ENCODE peak calls at places on chromosome 16, in nine cellular contexts. One of them, this sample, is unnamed.

GRCh38 chr16:28998837-28999236 is 14.0 kb downstream of the LAT start:
- DNase-seq in small intestine: no peak
- DNase-seq in RWPE1: no peak
- DNase-seq in lung: no peak
- DNase-seq in heart left ventricle: no peak
- DNase-seq in cardiac muscle cell: no peak
- DNase-seq in sigmoid colon: no peak
- DNase-seq in tibial artery: no peak
- DNase-seq in CD8-positive, alpha-beta memory T cell: no peak
- DNase-seq in this sample: no peak

GRCh38 chr16:17474037-17474436 is 3.3 kb upstream of the XYLT1 start:
- DNase-seq in lung: no peak
- DNase-seq in small intestine: no peak
- DNase-seq in cardiac muscle cell: no peak
- DNase-seq in sigmoid colon: no peak
- DNase-seq in heart left ventricle: no peak
- DNase-seq in CD8-positive, alpha-beta memory T cell: no peak
- DNase-seq in RWPE1: no peak
- DNase-seq in tibial artery: no peak
- DNase-seq in this sample: no peak

GRCh38 chr16:89448656-89449055 is 41.7 kb downstream of the ANKRD11 start:
- DNase-seq in cardiac muscle cell: no peak
- DNase-seq in CD8-positive, alpha-beta memory T cell: no peak
- DNase-seq in small intestine: peak; percentile 79
- DNase-seq in tibial artery: no peak
- DNase-seq in heart left ventricle: no peak
- DNase-seq in sigmoid colon: no peak
- DNase-seq in lung: peak; percentile 60
- DNase-seq in RWPE1: no peak
- DNase-seq in this sample: no peak

GRCh38 chr16:9859706-9860105 is 322.5 kb downstream of the GRIN2A start:
- DNase-seq in small intestine: no peak
- DNase-seq in tibial artery: no peak
- DNase-seq in sigmoid colon: no peak
- DNase-seq in RWPE1: no peak
- DNase-seq in heart left ventricle: no peak
- DNase-seq in CD8-positive, alpha-beta memory T cell: no peak
- DNase-seq in cardiac muscle cell: no peak
- DNase-seq in lung: no peak
- DNase-seq in this sample: no peak

GRCh38 chr16:55502801-55503366 is 6.0 kb upstream of the LPCAT2 start:
- DNase-seq in CD8-positive, alpha-beta memory T cell: no peak
- DNase-seq in RWPE1: peak; percentile 34
- DNase-seq in sigmoid colon: peak; percentile 95
- DNase-seq in heart left ventricle: peak; percentile 91
- DNase-seq in lung: peak; percentile 79
- DNase-seq in small intestine: peak; percentile 96
- DNase-seq in tibial artery: peak; percentile 92
- DNase-seq in cardiac muscle cell: peak; percentile 98
- DNase-seq in this sample: no peak

GRCh38 chr16:82672676-82673075 is 45.9 kb downstream of the CDH13 start:
- DNase-seq in cardiac muscle cell: no peak
- DNase-seq in lung: no peak
- DNase-seq in heart left ventricle: no peak
- DNase-seq in small intestine: no peak
- DNase-seq in sigmoid colon: no peak
- DNase-seq in tibial artery: no peak
- DNase-seq in CD8-positive, alpha-beta memory T cell: no peak
- DNase-seq in RWPE1: no peak
- DNase-seq in this sample: no peak

GRCh38 chr16:74297296-74297665 is 667 bp downstream of the PSMD7 start:
- DNase-seq in heart left ventricle: no peak
- DNase-seq in lung: no peak
- DNase-seq in CD8-positive, alpha-beta memory T cell: peak; percentile 23
- DNase-seq in RWPE1: peak; percentile 36
- DNase-seq in small intestine: peak; percentile 7
- DNase-seq in tibial artery: no peak
- DNase-seq in sigmoid colon: no peak
- DNase-seq in cardiac muscle cell: peak; percentile 20
- DNase-seq in this sample: no peak

GRCh38 chr16:89089142-89089541 is 4.5 kb upstream of the ACSF3 start:
- DNase-seq in lung: no peak
- DNase-seq in CD8-positive, alpha-beta memory T cell: no peak
- DNase-seq in RWPE1: no peak
- DNase-seq in small intestine: no peak
- DNase-seq in cardiac muscle cell: no peak
- DNase-seq in tibial artery: no peak
- DNase-seq in sigmoid colon: no peak
- DNase-seq in heart left ventricle: peak; percentile 28
- DNase-seq in this sample: no peak

GRCh38 chr16:17314148-17314547 is 156.6 kb downstream of the XYLT1 start:
- DNase-seq in RWPE1: no peak
- DNase-seq in tibial artery: no peak
- DNase-seq in cardiac muscle cell: no peak
- DNase-seq in CD8-positive, alpha-beta memory T cell: no peak
- DNase-seq in heart left ventricle: no peak
- DNase-seq in sigmoid colon: no peak
- DNase-seq in lung: no peak
- DNase-seq in small intestine: no peak
- DNase-seq in this sample: no peak

DNA sequence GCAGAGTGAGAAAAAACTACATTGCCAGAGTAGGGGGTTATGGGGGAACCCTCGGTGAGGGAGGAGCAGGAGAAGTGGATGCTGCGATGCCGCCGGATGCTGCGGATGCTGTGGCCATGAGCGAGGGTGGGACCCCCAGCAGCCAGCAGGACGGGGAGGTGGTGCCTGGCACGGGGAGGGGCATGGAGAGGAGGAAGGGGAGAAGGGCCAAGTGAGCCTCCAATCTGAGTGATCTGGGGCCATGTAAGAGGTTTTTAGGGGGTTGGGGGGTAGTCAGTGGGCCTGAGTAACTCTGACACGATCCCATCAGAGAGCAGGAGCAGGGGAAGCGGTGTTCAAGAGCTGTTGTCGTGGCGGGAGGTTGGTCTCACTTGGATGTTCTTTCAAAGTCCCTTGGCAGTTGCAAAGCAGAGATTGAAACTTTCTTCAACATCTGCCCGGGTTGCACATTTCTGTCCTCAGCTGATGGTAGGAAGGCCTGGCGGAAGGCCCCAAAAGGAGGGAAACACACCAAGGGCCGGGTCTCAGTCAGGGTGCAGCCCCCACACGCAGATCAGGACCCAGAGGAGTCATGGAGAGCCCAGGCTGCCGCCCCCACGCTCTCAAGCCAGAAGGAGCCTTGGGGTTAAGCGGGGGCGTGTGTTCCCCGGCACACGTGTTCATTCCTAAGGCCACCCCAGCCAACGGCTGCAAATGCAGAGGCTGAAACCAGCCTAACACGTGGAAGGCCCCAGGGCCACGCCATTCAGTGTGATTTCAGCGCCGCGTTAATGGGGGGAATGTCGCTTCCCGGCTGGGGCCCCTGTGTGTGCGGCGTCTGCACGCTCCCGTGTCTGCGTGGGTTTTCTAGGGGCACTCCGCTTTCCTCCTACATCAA is 81.7 kb downstream of the ZDHHC7 start:
- DNase-seq in RWPE1: no peak
- DNase-seq in cardiac muscle cell: peak; percentile 34
- DNase-seq in small intestine: no peak
- DNase-seq in heart left ventricle: no peak
- DNase-seq in CD8-positive, alpha-beta memory T cell: no peak
- DNase-seq in sigmoid colon: peak; percentile 65
- DNase-seq in lung: no peak
- DNase-seq in tibial artery: no peak
- DNase-seq in this sample: no peak
- H3K27ac ChIP-seq in RWPE1: peak overlapping the region; percentile 6
- H3K27ac ChIP-seq in cardiac muscle cell: no peak overlapping the region
- H3K27ac ChIP-seq in small intestine: no peak overlapping the region
- H3K27ac ChIP-seq in heart left ventricle: no peak overlapping the region
- H3K27ac ChIP-seq in CD8-positive, alpha-beta memory T cell: no peak overlapping the region
- H3K27ac ChIP-seq in sigmoid colon: peak overlapping the region; percentile 50
- H3K27ac ChIP-seq in lung: no peak overlapping the region
- H3K27ac ChIP-seq in tibial artery: no peak overlapping the region
- H3K27ac ChIP-seq in this sample: no peak overlapping the region

DNA sequence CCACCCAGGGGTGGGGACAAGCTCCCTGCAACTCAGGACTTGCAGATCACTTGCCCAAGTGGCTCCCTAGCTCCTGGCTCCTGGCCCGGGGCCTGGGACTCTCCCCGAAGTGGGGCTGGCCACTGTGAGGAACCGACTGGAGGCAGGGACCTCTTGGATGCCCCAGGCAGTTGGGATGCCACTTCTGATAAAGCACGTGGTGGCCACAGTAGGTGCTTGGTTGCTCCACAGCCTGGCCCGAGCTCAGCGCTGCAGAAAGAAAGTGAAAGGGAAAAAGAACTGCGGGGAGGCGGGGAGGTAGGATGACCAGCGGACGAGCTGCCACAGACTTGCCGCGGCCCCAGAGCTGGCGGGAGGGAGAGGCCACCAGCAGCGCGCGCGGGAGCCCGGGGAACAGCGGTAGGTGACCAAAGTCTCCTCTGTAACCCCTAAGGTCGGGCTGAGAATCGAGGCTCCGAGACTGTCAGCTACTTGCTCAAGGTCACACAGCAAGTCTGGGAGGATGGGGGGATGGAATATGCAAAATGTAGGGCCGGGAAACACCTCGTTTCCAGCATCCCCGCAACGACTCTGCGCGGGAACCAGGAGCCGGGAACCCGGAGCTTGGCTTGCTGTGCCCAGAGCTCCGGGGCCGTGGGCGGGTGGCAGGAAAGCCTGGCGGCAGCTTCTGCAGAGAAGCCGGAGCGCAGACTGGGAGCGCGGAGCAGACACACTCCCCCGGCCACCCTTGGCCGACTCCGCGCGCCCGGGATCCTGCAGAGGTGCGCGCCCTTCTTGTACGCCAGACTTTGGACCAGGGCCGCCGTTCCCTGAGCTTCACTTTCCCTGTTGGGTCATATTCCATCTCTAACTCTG is 1.9 kb downstream of the CIITA start:
- DNase-seq in CD8-positive, alpha-beta memory T cell: no peak
- DNase-seq in lung: peak; percentile 78
- DNase-seq in heart left ventricle: peak; percentile 76
- DNase-seq in cardiac muscle cell: peak; percentile 32
- DNase-seq in RWPE1: peak; percentile 38
- DNase-seq in tibial artery: peak; percentile 76
- DNase-seq in sigmoid colon: peak; percentile 70
- DNase-seq in small intestine: peak; percentile 86
- DNase-seq in this sample: no peak
- H3K27ac ChIP-seq in CD8-positive, alpha-beta memory T cell: peak overlapping the region; percentile 40
- H3K27ac ChIP-seq in lung: peak overlapping the region; percentile 90
- H3K27ac ChIP-seq in heart left ventricle: peak overlapping the region; percentile 88
- H3K27ac ChIP-seq in cardiac muscle cell: no peak overlapping the region
- H3K27ac ChIP-seq in RWPE1: peak overlapping the region; percentile 43
- H3K27ac ChIP-seq in tibial artery: no peak overlapping the region
- H3K27ac ChIP-seq in sigmoid colon: no peak overlapping the region
- H3K27ac ChIP-seq in small intestine: peak overlapping the region; percentile 94
- H3K27ac ChIP-seq in this sample: no peak overlapping the region

DNA sequence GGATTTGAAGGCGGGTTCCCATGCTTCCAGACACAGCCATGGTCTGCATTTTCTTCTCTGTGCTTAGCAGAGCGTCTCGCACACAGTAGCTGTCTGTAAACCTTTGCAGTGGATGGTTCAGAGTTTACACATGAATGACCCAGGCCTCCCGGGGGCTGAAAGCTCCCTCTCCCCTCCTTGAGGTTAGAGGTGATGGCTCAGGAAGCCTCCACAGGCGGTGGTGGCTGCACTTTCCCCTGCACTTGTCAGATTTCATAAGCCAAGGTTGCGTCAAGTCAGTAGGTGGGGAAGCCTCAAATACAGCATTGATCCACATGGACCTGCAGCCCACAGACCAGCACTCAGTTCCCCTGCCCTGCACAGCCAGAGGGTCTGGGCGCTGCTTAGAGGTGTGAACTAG is 211.9 kb downstream of the KATNIP start:
- DNase-seq in sigmoid colon: no peak
- DNase-seq in RWPE1: no peak
- DNase-seq in small intestine: no peak
- DNase-seq in lung: no peak
- DNase-seq in CD8-positive, alpha-beta memory T cell: no peak
- DNase-seq in tibial artery: no peak
- DNase-seq in cardiac muscle cell: no peak
- DNase-seq in heart left ventricle: no peak
- DNase-seq in this sample: no peak
- H3K27ac ChIP-seq in sigmoid colon: no peak overlapping the region
- H3K27ac ChIP-seq in RWPE1: no peak overlapping the region
- H3K27ac ChIP-seq in small intestine: no peak overlapping the region
- H3K27ac ChIP-seq in lung: no peak overlapping the region
- H3K27ac ChIP-seq in CD8-positive, alpha-beta memory T cell: no peak overlapping the region
- H3K27ac ChIP-seq in tibial artery: no peak overlapping the region
- H3K27ac ChIP-seq in cardiac muscle cell: no peak overlapping the region
- H3K27ac ChIP-seq in heart left ventricle: no peak overlapping the region
- H3K27ac ChIP-seq in this sample: no peak overlapping the region

GRCh38 chr16:67580202-67580601 is 17.9 kb downstream of the CTCF start:
- DNase-seq in tibial artery: no peak
- DNase-seq in sigmoid colon: no peak
- DNase-seq in heart left ventricle: no peak
- DNase-seq in CD8-positive, alpha-beta memory T cell: no peak
- DNase-seq in lung: no peak
- DNase-seq in RWPE1: no peak
- DNase-seq in small intestine: no peak
- DNase-seq in cardiac muscle cell: no peak
- DNase-seq in this sample: no peak

GRCh38 chr16:67579686-67580085 is 17.4 kb downstream of the CTCF start:
- DNase-seq in lung: no peak
- DNase-seq in RWPE1: no peak
- DNase-seq in small intestine: no peak
- DNase-seq in sigmoid colon: no peak
- DNase-seq in CD8-positive, alpha-beta memory T cell: no peak
- DNase-seq in cardiac muscle cell: no peak
- DNase-seq in heart left ventricle: no peak
- DNase-seq in tibial artery: no peak
- DNase-seq in this sample: no peak
- H3K27ac ChIP-seq in lung: no peak overlapping the region
- H3K27ac ChIP-seq in RWPE1: no peak overlapping the region
- H3K27ac ChIP-seq in small intestine: no peak overlapping the region
- H3K27ac ChIP-seq in sigmoid colon: no peak overlapping the region
- H3K27ac ChIP-seq in CD8-positive, alpha-beta memory T cell: no peak overlapping the region
- H3K27ac ChIP-seq in cardiac muscle cell: no peak overlapping the region
- H3K27ac ChIP-seq in heart left ventricle: no peak overlapping the region
- H3K27ac ChIP-seq in tibial artery: no peak overlapping the region
- H3K27ac ChIP-seq in this sample: no peak overlapping the region

GRCh38 chr16:27339180-27339579 is 25.4 kb downstream of the IL4R start:
- DNase-seq in RWPE1: no peak
- DNase-seq in lung: no peak
- DNase-seq in heart left ventricle: no peak
- DNase-seq in cardiac muscle cell: no peak
- DNase-seq in CD8-positive, alpha-beta memory T cell: no peak
- DNase-seq in sigmoid colon: no peak
- DNase-seq in small intestine: no peak
- DNase-seq in tibial artery: no peak
- DNase-seq in this sample: no peak
- H3K27ac ChIP-seq in RWPE1: no peak overlapping the region
- H3K27ac ChIP-seq in lung: no peak overlapping the region
- H3K27ac ChIP-seq in heart left ventricle: no peak overlapping the region
- H3K27ac ChIP-seq in cardiac muscle cell: no peak overlapping the region
- H3K27ac ChIP-seq in CD8-positive, alpha-beta memory T cell: no peak overlapping the region
- H3K27ac ChIP-seq in sigmoid colon: peak overlapping the region; percentile 96
- H3K27ac ChIP-seq in small intestine: no peak overlapping the region
- H3K27ac ChIP-seq in tibial artery: no peak overlapping the region
- H3K27ac ChIP-seq in this sample: no peak overlapping the region

This sample was measured in effector memory CD4-positive, alpha-beta T cell.